ENCODE peak calls at places on chromosomes 3 and 15, in four cellular contexts. U is activated B cell treated with CpG ODN at 0.5 μM for 24 hours, O is GM12892, L is hepatocyte. A is an unnamed sample.

GRCh38 chr15:90819390-90819789 is 49.0 kb upstream of the FURIN start:
- DNase-seq in U (no peak), O (no peak), L (no peak), A (no peak)

GRCh38 chr3:196659901-196660351 is 20.4 kb downstream of the NRROS start:
- DNase-seq in U (no peak), O (no peak), L (no peak), A (peak)

GRCh38 chr15:78750566-78750965 is 60.7 kb downstream of the ADAMTS7 start:
- DNase-seq in U (no peak), O (no peak), L (no peak), A (peak)

GRCh38 chr3:29759021-29759359 is 478.1 kb downstream of the RBMS3 start:
- DNase-seq in U (no peak), O (no peak), L (no peak), A (no peak)

GRCh38 chr3:188266581-188267274 is 112.8 kb downstream of the LPP start:
- DNase-seq in U (no peak), O (no peak), L (peak), A (no peak)

GRCh38 chr15:48566669-48567068 is 78.8 kb downstream of the FBN1 start:
- DNase-seq in U (no peak), O (no peak), L (no peak), A (no peak)

GRCh38 chr15:58611731-58612676 is 137.5 kb downstream of the ADAM10 start:
- DNase-seq in U (no peak), O (no peak), L (peak), A (no peak)

GRCh38 chr15:91101356-91101920 is 1.4 kb downstream of the SV2B start:
- DNase-seq in U (no peak), O (no peak), L (no peak), A (no peak)

GRCh38 chr15:40365624-40366023 is 7.6 kb downstream of the DISP2 start:
- DNase-seq in U (no peak), O (no peak), L (no peak), A (no peak)

GRCh38 chr3:127420825-127421224 is 133.0 kb upstream of the PRR20G start:
- DNase-seq in U (no peak), O (no peak), L (peak), A (no peak)

GRCh38 chr15:77130315-77130930 is 59.5 kb upstream of the TSPAN3 start:
- DNase-seq in U (no peak), O (no peak), L (no peak), A (no peak)

GRCh38 chr15:62110000-62110851 is 43.4 kb downstream of the C2CD4A start:
- DNase-seq in U (no peak), O (no peak), L (peak), A (no peak)

GRCh38 chr3:55899887-55900286 is 412.8 kb upstream of the WNT5A start:
- DNase-seq in U (no peak), O (no peak), L (peak), A (no peak)

GRCh38 chr15:67033521-67033920 is 31.9 kb upstream of the SMAD3 start:
- DNase-seq in U (no peak), O (no peak), L (no peak), A (no peak)

GRCh38 chr15:60077581-60078359 is 73.7 kb downstream of the FOXB1 start:
- DNase-seq in U (no peak), O (no peak), L (no peak), A (no peak)

GRCh38 chr3:98645039-98645438 is 51.6 kb upstream of the CPOX start:
- DNase-seq in U (no peak), O (no peak), L (no peak), A (no peak)

GRCh38 chr3:185559706-185560090 is 7.3 kb upstream of the LIPH start:
- DNase-seq in U (no peak), O (no peak), L (no peak), A (no peak)

GRCh38 chr15:54131410-54131809 is 153.2 kb downstream of the UNC13C start:
- DNase-seq in U (no peak), O (no peak), L (no peak), A (no peak)

GRCh38 chr3:28590851-28591250 is 242.2 kb upstream of the AZI2 start:
- DNase-seq in U (no peak), O (no peak), L (no peak), A (no peak)

GRCh38 chr3:106167728-106168127 is 298.9 kb upstream of the CBLB start:
- DNase-seq in U (no peak), O (no peak), L (no peak), A (no peak)

GRCh38 chr15:90557651-90558084 is 27.9 kb downstream of the CRTC3 start:
- DNase-seq in U (no peak), O (no peak), L (peak), A (peak)

GRCh38 chr15:24924621-24925020 is 30.2 kb upstream of the SNRPN start:
- DNase-seq in U (no peak), O (no peak), L (no peak), A (no peak)

GRCh38 chr3:181956122-181956521 is 244.4 kb downstream of the SOX2 start:
- DNase-seq in U (no peak), O (no peak), L (no peak), A (no peak)

GRCh38 chr3:56452085-56452484 is 16.2 kb downstream of the ERC2 start:
- DNase-seq in U (no peak), O (no peak), L (no peak), A (no peak)

GRCh38 chr3:134859341-134859740 is 64.3 kb downstream of the EPHB1 start:
- DNase-seq in U (no peak), O (no peak), L (no peak), A (no peak)

GRCh38 chr15:58065011-58065444 is 483 bp downstream of the ALDH1A2 start:
- DNase-seq in U (peak), O (no peak), L (peak), A (peak)

GRCh38 chr15:64596701-64597468 is 136.5 kb downstream of the ZNF609 start:
- DNase-seq in U (no peak), O (no peak), L (peak), A (no peak)

GRCh38 chr15:76340802-76341365 is 4.3 kb downstream of the ISL2 start:
- DNase-seq in U (peak), O (no peak), L (peak), A (peak)

GRCh38 chr3:185687479-185687878 is 101.4 kb downstream of the SENP2 start:
- DNase-seq in U (no peak), O (no peak), L (no peak), A (no peak)

GRCh38 chr15:22895465-22896190 is 57.2 kb downstream of the NIPA2 start:
- DNase-seq in U (no peak), O (no peak), L (peak), A (peak)

GRCh38 chr15:39919396-39919739 is 698 bp downstream of the GPR176 start:
- DNase-seq in U (no peak), O (no peak), L (no peak), A (no peak)